ENCODE peak calls at places on chromosomes 1 and 21, in seven cellular contexts. E, U, F, O, X, B and G are unnamed samples.

GRCh38 chr1:228555074-228555989 is 68.2 kb downstream of the RNF187 start:
- DNase-seq in O (peak; percentile 61), X (peak; percentile 33), B (peak; percentile 65), F (no peak), E (peak; percentile 31), U (no peak), G (no peak)

GRCh38 chr1:118987431-118988185 is 535 bp downstream of the TBX15 start:
- DNase-seq in E (peak; percentile 66), X (no peak), O (no peak), U (no peak), B (peak; percentile 86), F (no peak), G (no peak)

GRCh38 chr1:36861380-36861779 is 172.9 kb downstream of the GRIK3 start:
- DNase-seq in U (no peak), O (no peak), X (no peak), F (no peak), E (no peak), B (no peak), G (no peak)

GRCh38 chr1:205354259-205354904 is 2.3 kb downstream of the KLHDC8A start:
- DNase-seq in O (no peak), X (peak; percentile 76), E (peak; percentile 68), B (no peak), U (peak; percentile 80), F (peak; percentile 43), G (no peak)

GRCh38 chr1:151277249-151277648 is 4.8 kb upstream of the ZNF687 start:
- DNase-seq in F (no peak), E (no peak), O (no peak), X (no peak), B (no peak), U (no peak), G (no peak)

GRCh38 chr1:28415246-28415645 is 45.7 kb downstream of the PHACTR4 start:
- DNase-seq in X (no peak), U (no peak), F (no peak), B (no peak), E (no peak), O (no peak), G (no peak)

GRCh38 chr21:25421327-25422028 is 185.8 kb downstream of the MRPL39 start:
- DNase-seq in X (peak; percentile 14), F (peak; percentile 30), U (peak; percentile 76), B (no peak), E (peak; percentile 45), O (no peak), G (no peak)

GRCh38 chr1:55400560-55400959 is 185.4 kb upstream of the USP24 start:
- DNase-seq in B (no peak), U (peak; percentile 33), O (no peak), E (no peak), X (no peak), F (no peak), G (no peak)

GRCh38 chr1:24424990-24425389 is 9.4 kb downstream of the NIPAL3 start:
- DNase-seq in U (no peak), E (no peak), B (no peak), X (no peak), O (no peak), F (no peak), G (no peak)

GRCh38 chr1:27436204-27437159 is 44.1 kb downstream of the GPR3 start:
- DNase-seq in X (peak; percentile 67), O (no peak), E (no peak), B (no peak), F (peak; percentile 43), U (peak; percentile 74), G (no peak)

GRCh38 chr21:29499734-29500343 is 201.1 kb downstream of the BACH1 start:
- DNase-seq in X (peak; percentile 51), U (peak; percentile 43), O (no peak), F (no peak), E (peak; percentile 74), B (no peak), G (no peak)

GRCh38 chr21:32803651-32804050 is 32.1 kb upstream of the PAXBP1 start:
- DNase-seq in U (no peak), X (no peak), E (no peak), F (no peak), O (no peak), B (no peak), G (no peak)

GRCh38 chr1:36988741-36989193 is 45.5 kb downstream of the GRIK3 start:
- DNase-seq in O (no peak), X (no peak), B (no peak), E (no peak), F (no peak), U (no peak), G (no peak)

GRCh38 chr21:32065654-32066053 is 192.8 kb downstream of the HUNK start:
- DNase-seq in B (no peak), E (no peak), F (no peak), X (no peak), U (no peak), O (no peak), G (no peak)

GRCh38 chr1:31393463-31393862 is 19.6 kb upstream of the SERINC2 start:
- DNase-seq in E (no peak), U (no peak), X (no peak), B (no peak), O (no peak), F (no peak), G (no peak)

GRCh38 chr21:34367320-34367935 is 3.6 kb downstream of the KCNE2 start:
- DNase-seq in U (peak; percentile 74), F (peak; percentile 35), X (peak; percentile 74), B (no peak), O (no peak), E (peak; percentile 48), G (no peak)

GRCh38 chr1:41955461-41956159 is 36.9 kb upstream of the HIVEP3 start:
- DNase-seq in X (peak; percentile 24), B (no peak), U (peak; percentile 67), F (peak; percentile 76), E (no peak), O (no peak), G (no peak)

GRCh38 chr1:17335821-17336718 is 28.1 kb downstream of the PADI4 start:
- DNase-seq in U (peak; percentile 49), O (peak; percentile 86), B (peak; percentile 88), F (peak; percentile 39), E (peak; percentile 91), X (peak; percentile 56), G (peak; percentile 61)

GRCh38 chr1:17338706-17339493 is 30.9 kb downstream of the PADI4 start:
- DNase-seq in X (no peak), U (no peak), E (no peak), O (no peak), B (peak; percentile 71), F (no peak), G (no peak)

GRCh38 chr1:17340358-17340757 is 31.6 kb upstream of the PADI6 start:
- DNase-seq in E (no peak), F (no peak), X (no peak), U (no peak), B (peak; percentile 46), O (no peak), G (no peak)

GRCh38 chr1:17342014-17342441 is 30.0 kb upstream of the PADI6 start:
- DNase-seq in B (peak; percentile 79), U (no peak), X (no peak), E (no peak), O (peak; percentile 54), F (no peak), G (no peak)

GRCh38 chr1:17339521-17339920 is 31.5 kb downstream of the PADI4 start:
- DNase-seq in F (no peak), B (peak; percentile 63), X (no peak), E (no peak), O (peak; percentile 37), U (no peak), G (no peak)
- TF ChIP-seq CTCF in F (no peak), B (no peak), X (no peak), E (no peak), O (no peak), U (no peak), G (no peak)

GRCh38 chr21:23853796-23854379 is 1753.4 kb downstream of the MRPL39 start:
- DNase-seq in F (no peak), U (peak; percentile 35), X (peak; percentile 1), E (no peak), B (no peak), O (no peak), G (no peak)
- TF ChIP-seq CTCF in F (peak; percentile 34), U (no peak), X (no peak), E (no peak), B (no peak), O (peak; percentile 52), G (no peak)

DNA sequence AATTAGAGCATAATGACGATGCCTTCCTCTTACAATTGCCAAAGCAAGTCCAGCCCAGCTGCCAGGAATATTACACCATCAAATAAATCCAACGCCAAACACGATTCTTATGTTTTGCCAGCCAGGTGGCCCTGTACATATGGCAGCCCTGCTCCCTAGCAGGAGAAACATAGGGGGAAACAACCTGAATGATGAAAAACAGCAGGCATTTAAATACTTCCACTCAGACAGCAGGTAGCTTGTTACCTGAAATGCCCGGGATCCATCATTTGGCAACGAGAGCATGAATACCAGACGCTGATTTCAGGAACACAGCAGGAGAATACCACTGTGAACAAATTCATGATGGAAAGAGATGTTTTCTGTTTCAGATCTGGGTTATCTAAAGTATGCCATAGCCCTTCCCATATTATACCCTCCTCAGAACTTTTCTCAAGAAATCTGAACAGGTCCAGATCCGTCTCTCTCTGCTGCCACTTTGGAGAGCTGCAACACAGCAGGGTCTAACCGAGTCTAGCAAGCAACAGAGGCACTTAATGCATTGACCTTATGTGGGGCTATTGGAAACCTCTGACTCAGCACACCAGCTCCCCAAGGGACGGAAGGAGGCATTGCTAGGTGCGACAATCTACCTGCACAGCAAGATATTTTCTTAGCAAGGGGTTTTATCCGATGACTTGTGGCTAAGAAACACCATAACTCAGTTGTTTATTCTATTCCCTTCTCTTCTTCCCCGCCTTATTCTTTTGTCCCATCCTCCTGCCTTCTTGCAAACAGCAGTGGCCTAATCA is 166.3 kb downstream of the BARHL2 start:
- DNase-seq in B (no peak), U (no peak), F (no peak), E (peak; percentile 41), X (no peak), O (no peak), G (no peak)
- TF ChIP-seq CTCF in B (no peak), U (no peak), F (no peak), E (no peak), X (no peak), O (no peak), G (no peak)

DNA sequence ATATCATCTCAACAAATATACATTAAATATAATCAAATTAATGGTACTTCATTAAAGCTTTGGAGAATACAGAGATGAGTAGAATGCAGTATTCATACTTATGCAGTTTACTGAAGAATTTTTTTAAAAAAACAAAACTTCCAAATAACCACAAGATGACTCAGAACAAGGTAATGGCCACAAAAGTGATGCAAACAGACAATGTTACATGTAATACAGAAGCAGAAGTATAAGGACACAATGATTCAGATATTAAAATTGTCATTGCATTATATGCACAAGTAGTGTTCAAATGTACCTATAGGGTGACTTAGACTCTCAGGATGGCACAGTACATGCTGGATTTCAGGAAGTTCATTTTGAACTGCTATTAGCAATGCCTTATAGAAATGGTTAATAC is 227.2 kb upstream of the ST6GALNAC5 start:
- DNase-seq in O (no peak), F (no peak), U (peak; percentile 84), B (no peak), X (no peak), E (no peak), G (no peak)
- TF ChIP-seq CTCF in O (no peak), F (no peak), U (no peak), B (no peak), X (no peak), E (no peak), G (no peak)

GRCh38 chr21:17146426-17146825 is 366.4 kb upstream of the CXADR start:
- DNase-seq in O (no peak), U (no peak), E (no peak), F (no peak), X (no peak), B (no peak), G (no peak)
- TF ChIP-seq CTCF in O (no peak), U (no peak), E (no peak), F (no peak), X (peak; percentile 6), B (no peak), G (no peak)